ENCODE peak calls at places on chromosomes 1 and 21, in five cellular contexts. One of them, this sample, is unnamed.

GRCh38 chr1:87224209-87224608 is 104.5 kb upstream of the LMO4 start:
- DNase-seq in activated gamma-delta T cell treated with anti-CD3 and anti-CD28 coated beads, Interleukin-2, amount 50 U/mL, for 16 hours: no peak
- DNase-seq in ureter: no peak
- DNase-seq in stimulated activated naive CD8-positive, alpha-beta T cell treated with anti-CD3 and anti-CD28 coated beads, Interleukin-15, amount 100 ng/mL, for 72 hours: no peak
- DNase-seq in iris pigment epithelial cell: peak; percentile 100
- DNase-seq in this sample: no peak

GRCh38 chr1:46638921-46639320 is 22.3 kb upstream of the MOB3C start:
- DNase-seq in activated gamma-delta T cell treated with anti-CD3 and anti-CD28 coated beads, Interleukin-2, amount 50 U/mL, for 16 hours: no peak
- DNase-seq in ureter: no peak
- DNase-seq in stimulated activated naive CD8-positive, alpha-beta T cell treated with anti-CD3 and anti-CD28 coated beads, Interleukin-15, amount 100 ng/mL, for 72 hours: no peak
- DNase-seq in iris pigment epithelial cell: no peak
- DNase-seq in this sample: no peak

GRCh38 chr21:45887788-45888187 is 93.8 kb upstream of the COL6A1 start:
- DNase-seq in activated gamma-delta T cell treated with anti-CD3 and anti-CD28 coated beads, Interleukin-2, amount 50 U/mL, for 16 hours: no peak
- DNase-seq in ureter: no peak
- DNase-seq in stimulated activated naive CD8-positive, alpha-beta T cell treated with anti-CD3 and anti-CD28 coated beads, Interleukin-15, amount 100 ng/mL, for 72 hours: no peak
- DNase-seq in iris pigment epithelial cell: no peak
- DNase-seq in this sample: no peak

GRCh38 chr1:165068716-165069115 is 287.8 kb downstream of the LMX1A start:
- DNase-seq in activated gamma-delta T cell treated with anti-CD3 and anti-CD28 coated beads, Interleukin-2, amount 50 U/mL, for 16 hours: no peak
- DNase-seq in ureter: no peak
- DNase-seq in stimulated activated naive CD8-positive, alpha-beta T cell treated with anti-CD3 and anti-CD28 coated beads, Interleukin-15, amount 100 ng/mL, for 72 hours: no peak
- DNase-seq in iris pigment epithelial cell: no peak
- DNase-seq in this sample: no peak

GRCh38 chr1:216566809-216567208 is 143.6 kb upstream of the USH2A start:
- DNase-seq in activated gamma-delta T cell treated with anti-CD3 and anti-CD28 coated beads, Interleukin-2, amount 50 U/mL, for 16 hours: no peak
- DNase-seq in ureter: no peak
- DNase-seq in stimulated activated naive CD8-positive, alpha-beta T cell treated with anti-CD3 and anti-CD28 coated beads, Interleukin-15, amount 100 ng/mL, for 72 hours: no peak
- DNase-seq in iris pigment epithelial cell: peak; percentile 49
- DNase-seq in this sample: no peak

GRCh38 chr1:85137660-85138059 is 63.2 kb downstream of the SYDE2 start:
- DNase-seq in activated gamma-delta T cell treated with anti-CD3 and anti-CD28 coated beads, Interleukin-2, amount 50 U/mL, for 16 hours: no peak
- DNase-seq in ureter: peak; percentile 65
- DNase-seq in stimulated activated naive CD8-positive, alpha-beta T cell treated with anti-CD3 and anti-CD28 coated beads, Interleukin-15, amount 100 ng/mL, for 72 hours: no peak
- DNase-seq in iris pigment epithelial cell: no peak
- DNase-seq in this sample: no peak

GRCh38 chr1:55970711-55971110 is 608.7 kb downstream of the PLPP3 start:
- DNase-seq in activated gamma-delta T cell treated with anti-CD3 and anti-CD28 coated beads, Interleukin-2, amount 50 U/mL, for 16 hours: no peak
- DNase-seq in ureter: no peak
- DNase-seq in stimulated activated naive CD8-positive, alpha-beta T cell treated with anti-CD3 and anti-CD28 coated beads, Interleukin-15, amount 100 ng/mL, for 72 hours: no peak
- DNase-seq in iris pigment epithelial cell: peak; percentile 52
- DNase-seq in this sample: no peak

GRCh38 chr1:223014142-223014873 is 128.7 kb downstream of the TLR5 start:
- DNase-seq in activated gamma-delta T cell treated with anti-CD3 and anti-CD28 coated beads, Interleukin-2, amount 50 U/mL, for 16 hours: no peak
- DNase-seq in ureter: no peak
- DNase-seq in stimulated activated naive CD8-positive, alpha-beta T cell treated with anti-CD3 and anti-CD28 coated beads, Interleukin-15, amount 100 ng/mL, for 72 hours: no peak
- DNase-seq in iris pigment epithelial cell: no peak
- DNase-seq in this sample: no peak

GRCh38 chr1:228941673-228942072 is 206.4 kb downstream of the RHOU start:
- DNase-seq in activated gamma-delta T cell treated with anti-CD3 and anti-CD28 coated beads, Interleukin-2, amount 50 U/mL, for 16 hours: no peak
- DNase-seq in ureter: no peak
- DNase-seq in stimulated activated naive CD8-positive, alpha-beta T cell treated with anti-CD3 and anti-CD28 coated beads, Interleukin-15, amount 100 ng/mL, for 72 hours: no peak
- DNase-seq in iris pigment epithelial cell: no peak
- DNase-seq in this sample: no peak

GRCh38 chr21:27406297-27407009 is 439.6 kb upstream of the ADAMTS5 start:
- DNase-seq in activated gamma-delta T cell treated with anti-CD3 and anti-CD28 coated beads, Interleukin-2, amount 50 U/mL, for 16 hours: no peak
- DNase-seq in ureter: no peak
- DNase-seq in stimulated activated naive CD8-positive, alpha-beta T cell treated with anti-CD3 and anti-CD28 coated beads, Interleukin-15, amount 100 ng/mL, for 72 hours: no peak
- DNase-seq in iris pigment epithelial cell: no peak
- DNase-seq in this sample: no peak

GRCh38 chr1:7228252-7228961 is 443.2 kb downstream of the CAMTA1 start:
- DNase-seq in activated gamma-delta T cell treated with anti-CD3 and anti-CD28 coated beads, Interleukin-2, amount 50 U/mL, for 16 hours: no peak
- DNase-seq in ureter: no peak
- DNase-seq in stimulated activated naive CD8-positive, alpha-beta T cell treated with anti-CD3 and anti-CD28 coated beads, Interleukin-15, amount 100 ng/mL, for 72 hours: no peak
- DNase-seq in iris pigment epithelial cell: no peak
- DNase-seq in this sample: no peak

GRCh38 chr1:45407888-45408287 is 67.6 kb upstream of the MUTYH start:
- DNase-seq in activated gamma-delta T cell treated with anti-CD3 and anti-CD28 coated beads, Interleukin-2, amount 50 U/mL, for 16 hours: no peak
- DNase-seq in ureter: no peak
- DNase-seq in stimulated activated naive CD8-positive, alpha-beta T cell treated with anti-CD3 and anti-CD28 coated beads, Interleukin-15, amount 100 ng/mL, for 72 hours: no peak
- DNase-seq in iris pigment epithelial cell: no peak
- DNase-seq in this sample: no peak

GRCh38 chr1:205660361-205660760 is 19.9 kb downstream of the SLC45A3 start:
- DNase-seq in activated gamma-delta T cell treated with anti-CD3 and anti-CD28 coated beads, Interleukin-2, amount 50 U/mL, for 16 hours: no peak
- DNase-seq in ureter: no peak
- DNase-seq in stimulated activated naive CD8-positive, alpha-beta T cell treated with anti-CD3 and anti-CD28 coated beads, Interleukin-15, amount 100 ng/mL, for 72 hours: no peak
- DNase-seq in iris pigment epithelial cell: no peak
- DNase-seq in this sample: no peak

GRCh38 chr21:17802568-17802967 is 16.6 kb downstream of the C21orf91 start:
- DNase-seq in activated gamma-delta T cell treated with anti-CD3 and anti-CD28 coated beads, Interleukin-2, amount 50 U/mL, for 16 hours: no peak
- DNase-seq in ureter: no peak
- DNase-seq in stimulated activated naive CD8-positive, alpha-beta T cell treated with anti-CD3 and anti-CD28 coated beads, Interleukin-15, amount 100 ng/mL, for 72 hours: no peak
- DNase-seq in iris pigment epithelial cell: peak; percentile 84
- DNase-seq in this sample: no peak

GRCh38 chr1:211944733-211945500 is 90.4 kb downstream of the INTS7 start:
- DNase-seq in activated gamma-delta T cell treated with anti-CD3 and anti-CD28 coated beads, Interleukin-2, amount 50 U/mL, for 16 hours: no peak
- DNase-seq in ureter: peak; percentile 77
- DNase-seq in stimulated activated naive CD8-positive, alpha-beta T cell treated with anti-CD3 and anti-CD28 coated beads, Interleukin-15, amount 100 ng/mL, for 72 hours: no peak
- DNase-seq in iris pigment epithelial cell: peak; percentile 34
- DNase-seq in this sample: no peak

GRCh38 chr1:92995420-92996130 is 34.3 kb upstream of the DIPK1A start:
- DNase-seq in activated gamma-delta T cell treated with anti-CD3 and anti-CD28 coated beads, Interleukin-2, amount 50 U/mL, for 16 hours: no peak
- DNase-seq in ureter: peak; percentile 43
- DNase-seq in stimulated activated naive CD8-positive, alpha-beta T cell treated with anti-CD3 and anti-CD28 coated beads, Interleukin-15, amount 100 ng/mL, for 72 hours: no peak
- DNase-seq in iris pigment epithelial cell: no peak
- DNase-seq in this sample: no peak

GRCh38 chr1:244968431-244968830 is 104.1 kb upstream of the HNRNPU start:
- DNase-seq in activated gamma-delta T cell treated with anti-CD3 and anti-CD28 coated beads, Interleukin-2, amount 50 U/mL, for 16 hours: no peak
- DNase-seq in ureter: no peak
- DNase-seq in stimulated activated naive CD8-positive, alpha-beta T cell treated with anti-CD3 and anti-CD28 coated beads, Interleukin-15, amount 100 ng/mL, for 72 hours: no peak
- DNase-seq in iris pigment epithelial cell: no peak
- DNase-seq in this sample: no peak

GRCh38 chr1:30933874-30934252 is 25.3 kb upstream of the SDC3 start:
- DNase-seq in activated gamma-delta T cell treated with anti-CD3 and anti-CD28 coated beads, Interleukin-2, amount 50 U/mL, for 16 hours: no peak
- DNase-seq in ureter: no peak
- DNase-seq in stimulated activated naive CD8-positive, alpha-beta T cell treated with anti-CD3 and anti-CD28 coated beads, Interleukin-15, amount 100 ng/mL, for 72 hours: no peak
- DNase-seq in iris pigment epithelial cell: peak; percentile 61
- DNase-seq in this sample: no peak

GRCh38 chr21:32605469-32605868 is 6.7 kb downstream of the CFAP298 start:
- DNase-seq in activated gamma-delta T cell treated with anti-CD3 and anti-CD28 coated beads, Interleukin-2, amount 50 U/mL, for 16 hours: no peak
- DNase-seq in ureter: no peak
- DNase-seq in stimulated activated naive CD8-positive, alpha-beta T cell treated with anti-CD3 and anti-CD28 coated beads, Interleukin-15, amount 100 ng/mL, for 72 hours: no peak
- DNase-seq in iris pigment epithelial cell: no peak
- DNase-seq in this sample: no peak

GRCh38 chr1:165235158-165235776 is 121.2 kb downstream of the LMX1A start:
- DNase-seq in activated gamma-delta T cell treated with anti-CD3 and anti-CD28 coated beads, Interleukin-2, amount 50 U/mL, for 16 hours: no peak
- DNase-seq in ureter: no peak
- DNase-seq in stimulated activated naive CD8-positive, alpha-beta T cell treated with anti-CD3 and anti-CD28 coated beads, Interleukin-15, amount 100 ng/mL, for 72 hours: no peak
- DNase-seq in iris pigment epithelial cell: no peak
- DNase-seq in this sample: no peak

GRCh38 chr1:86150553-86151055 is 6.0 kb downstream of the COL24A1 start:
- DNase-seq in activated gamma-delta T cell treated with anti-CD3 and anti-CD28 coated beads, Interleukin-2, amount 50 U/mL, for 16 hours: no peak
- DNase-seq in ureter: no peak
- DNase-seq in stimulated activated naive CD8-positive, alpha-beta T cell treated with anti-CD3 and anti-CD28 coated beads, Interleukin-15, amount 100 ng/mL, for 72 hours: no peak
- DNase-seq in iris pigment epithelial cell: peak; percentile 45
- DNase-seq in this sample: no peak

GRCh38 chr21:35136586-35137254 is 87.6 kb upstream of the RUNX1 start:
- DNase-seq in activated gamma-delta T cell treated with anti-CD3 and anti-CD28 coated beads, Interleukin-2, amount 50 U/mL, for 16 hours: no peak
- DNase-seq in ureter: peak; percentile 47
- DNase-seq in stimulated activated naive CD8-positive, alpha-beta T cell treated with anti-CD3 and anti-CD28 coated beads, Interleukin-15, amount 100 ng/mL, for 72 hours: no peak
- DNase-seq in iris pigment epithelial cell: peak; percentile 85
- DNase-seq in this sample: no peak

GRCh38 chr1:223135176-223135575 is 7.9 kb downstream of the TLR5 start:
- DNase-seq in activated gamma-delta T cell treated with anti-CD3 and anti-CD28 coated beads, Interleukin-2, amount 50 U/mL, for 16 hours: no peak
- DNase-seq in ureter: peak; percentile 65
- DNase-seq in stimulated activated naive CD8-positive, alpha-beta T cell treated with anti-CD3 and anti-CD28 coated beads, Interleukin-15, amount 100 ng/mL, for 72 hours: no peak
- DNase-seq in iris pigment epithelial cell: peak; percentile 43
- DNase-seq in this sample: no peak

GRCh38 chr1:9235123-9235513 is 544 bp downstream of the H6PD start:
- DNase-seq in activated gamma-delta T cell treated with anti-CD3 and anti-CD28 coated beads, Interleukin-2, amount 50 U/mL, for 16 hours: no peak
- DNase-seq in ureter: no peak
- DNase-seq in stimulated activated naive CD8-positive, alpha-beta T cell treated with anti-CD3 and anti-CD28 coated beads, Interleukin-15, amount 100 ng/mL, for 72 hours: no peak
- DNase-seq in iris pigment epithelial cell: peak; percentile 50
- DNase-seq in this sample: no peak

GRCh38 chr1:221016757-221017156 is 137.5 kb downstream of the HLX start:
- DNase-seq in activated gamma-delta T cell treated with anti-CD3 and anti-CD28 coated beads, Interleukin-2, amount 50 U/mL, for 16 hours: no peak
- DNase-seq in ureter: no peak
- DNase-seq in stimulated activated naive CD8-positive, alpha-beta T cell treated with anti-CD3 and anti-CD28 coated beads, Interleukin-15, amount 100 ng/mL, for 72 hours: no peak
- DNase-seq in iris pigment epithelial cell: no peak
- DNase-seq in this sample: no peak

GRCh38 chr1:3404301-3404700 is 50.2 kb upstream of the ARHGEF16 start:
- DNase-seq in activated gamma-delta T cell treated with anti-CD3 and anti-CD28 coated beads, Interleukin-2, amount 50 U/mL, for 16 hours: no peak
- DNase-seq in ureter: no peak
- DNase-seq in stimulated activated naive CD8-positive, alpha-beta T cell treated with anti-CD3 and anti-CD28 coated beads, Interleukin-15, amount 100 ng/mL, for 72 hours: no peak
- DNase-seq in iris pigment epithelial cell: no peak
- DNase-seq in this sample: no peak

GRCh38 chr1:45205000-45205909 is 1.1 kb downstream of the ZSWIM5 start:
- DNase-seq in activated gamma-delta T cell treated with anti-CD3 and anti-CD28 coated beads, Interleukin-2, amount 50 U/mL, for 16 hours: no peak
- DNase-seq in ureter: peak; percentile 46
- DNase-seq in stimulated activated naive CD8-positive, alpha-beta T cell treated with anti-CD3 and anti-CD28 coated beads, Interleukin-15, amount 100 ng/mL, for 72 hours: peak; percentile 13
- DNase-seq in iris pigment epithelial cell: peak; percentile 59
- DNase-seq in this sample: no peak

GRCh38 chr1:44043176-44044070 is 12.2 kb upstream of the SLC6A9 start:
- DNase-seq in activated gamma-delta T cell treated with anti-CD3 and anti-CD28 coated beads, Interleukin-2, amount 50 U/mL, for 16 hours: no peak
- DNase-seq in ureter: no peak
- DNase-seq in stimulated activated naive CD8-positive, alpha-beta T cell treated with anti-CD3 and anti-CD28 coated beads, Interleukin-15, amount 100 ng/mL, for 72 hours: no peak
- DNase-seq in iris pigment epithelial cell: no peak
- DNase-seq in this sample: no peak

GRCh38 chr1:57586842-57587241 is 163.0 kb upstream of the DAB1 start:
- DNase-seq in activated gamma-delta T cell treated with anti-CD3 and anti-CD28 coated beads, Interleukin-2, amount 50 U/mL, for 16 hours: no peak
- DNase-seq in ureter: no peak
- DNase-seq in stimulated activated naive CD8-positive, alpha-beta T cell treated with anti-CD3 and anti-CD28 coated beads, Interleukin-15, amount 100 ng/mL, for 72 hours: no peak
- DNase-seq in iris pigment epithelial cell: no peak
- DNase-seq in this sample: no peak

GRCh38 chr21:46420241-46421190 is 38.2 kb upstream of the DIP2A start:
- DNase-seq in activated gamma-delta T cell treated with anti-CD3 and anti-CD28 coated beads, Interleukin-2, amount 50 U/mL, for 16 hours: no peak
- DNase-seq in ureter: no peak
- DNase-seq in stimulated activated naive CD8-positive, alpha-beta T cell treated with anti-CD3 and anti-CD28 coated beads, Interleukin-15, amount 100 ng/mL, for 72 hours: no peak
- DNase-seq in iris pigment epithelial cell: no peak
- DNase-seq in this sample: no peak

GRCh38 chr1:234481771-234482170 is 2.8 kb upstream of the TARBP1 start:
- DNase-seq in activated gamma-delta T cell treated with anti-CD3 and anti-CD28 coated beads, Interleukin-2, amount 50 U/mL, for 16 hours: no peak
- DNase-seq in ureter: no peak
- DNase-seq in stimulated activated naive CD8-positive, alpha-beta T cell treated with anti-CD3 and anti-CD28 coated beads, Interleukin-15, amount 100 ng/mL, for 72 hours: no peak
- DNase-seq in iris pigment epithelial cell: no peak
- DNase-seq in this sample: no peak

GRCh38 chr1:2803931-2804627 is 2.6 kb upstream of the TTC34 start:
- DNase-seq in activated gamma-delta T cell treated with anti-CD3 and anti-CD28 coated beads, Interleukin-2, amount 50 U/mL, for 16 hours: no peak
- DNase-seq in ureter: no peak
- DNase-seq in stimulated activated naive CD8-positive, alpha-beta T cell treated with anti-CD3 and anti-CD28 coated beads, Interleukin-15, amount 100 ng/mL, for 72 hours: no peak
- DNase-seq in iris pigment epithelial cell: no peak
- DNase-seq in this sample: no peak

GRCh38 chr1:155379180-155379876 is 58.6 kb downstream of the RUSC1 start:
- DNase-seq in activated gamma-delta T cell treated with anti-CD3 and anti-CD28 coated beads, Interleukin-2, amount 50 U/mL, for 16 hours: no peak
- DNase-seq in ureter: no peak
- DNase-seq in stimulated activated naive CD8-positive, alpha-beta T cell treated with anti-CD3 and anti-CD28 coated beads, Interleukin-15, amount 100 ng/mL, for 72 hours: no peak
- DNase-seq in iris pigment epithelial cell: peak; percentile 83
- DNase-seq in this sample: no peak

GRCh38 chr1:30407030-30407861 is 316.1 kb downstream of the MATN1 start:
- DNase-seq in activated gamma-delta T cell treated with anti-CD3 and anti-CD28 coated beads, Interleukin-2, amount 50 U/mL, for 16 hours: no peak
- DNase-seq in ureter: peak; percentile 36
- DNase-seq in stimulated activated naive CD8-positive, alpha-beta T cell treated with anti-CD3 and anti-CD28 coated beads, Interleukin-15, amount 100 ng/mL, for 72 hours: no peak
- DNase-seq in iris pigment epithelial cell: no peak
- DNase-seq in this sample: no peak

GRCh38 chr1:24892188-24893153 is 37.6 kb downstream of the RUNX3 start:
- DNase-seq in activated gamma-delta T cell treated with anti-CD3 and anti-CD28 coated beads, Interleukin-2, amount 50 U/mL, for 16 hours: no peak
- DNase-seq in ureter: no peak
- DNase-seq in stimulated activated naive CD8-positive, alpha-beta T cell treated with anti-CD3 and anti-CD28 coated beads, Interleukin-15, amount 100 ng/mL, for 72 hours: no peak
- DNase-seq in iris pigment epithelial cell: no peak
- DNase-seq in this sample: no peak

GRCh38 chr1:104780470-104781078 is 1030.9 kb downstream of the AMY1C start:
- DNase-seq in activated gamma-delta T cell treated with anti-CD3 and anti-CD28 coated beads, Interleukin-2, amount 50 U/mL, for 16 hours: no peak
- DNase-seq in ureter: no peak
- DNase-seq in stimulated activated naive CD8-positive, alpha-beta T cell treated with anti-CD3 and anti-CD28 coated beads, Interleukin-15, amount 100 ng/mL, for 72 hours: no peak
- DNase-seq in iris pigment epithelial cell: peak; percentile 7
- DNase-seq in this sample: no peak

This sample was measured in T-helper 17 cell.